ENCODE peak calls at places on chromosome 19, in seven cellular contexts. One of them, this sample, is unnamed.

GRCh38 chr19:55005684-55006488 is 32.2 kb downstream of the GP6 start:
- DNase-seq in uterus: no peak
- DNase-seq in mucosa of descending colon: peak; percentile 22
- DNase-seq in SK-N-SH: peak; percentile 46
- DNase-seq in H9: peak; percentile 83
- DNase-seq in AG04450: no peak
- DNase-seq in right lobe of liver: no peak
- DNase-seq in this sample: no peak

GRCh38 chr19:28245937-28246336 is 967.0 kb downstream of the UQCRFS1 start:
- DNase-seq in uterus: no peak
- DNase-seq in mucosa of descending colon: no peak
- DNase-seq in SK-N-SH: no peak
- DNase-seq in H9: no peak
- DNase-seq in AG04450: no peak
- DNase-seq in right lobe of liver: no peak
- DNase-seq in this sample: no peak

GRCh38 chr19:8111376-8111775 is 38.0 kb downstream of the FBN3 start:
- DNase-seq in uterus: no peak
- DNase-seq in mucosa of descending colon: no peak
- DNase-seq in SK-N-SH: no peak
- DNase-seq in H9: no peak
- DNase-seq in AG04450: no peak
- DNase-seq in right lobe of liver: no peak
- DNase-seq in this sample: no peak

GRCh38 chr19:39413269-39413902 is 917 bp downstream of the PLEKHG2 start:
- DNase-seq in uterus: peak; percentile 82
- DNase-seq in mucosa of descending colon: peak; percentile 47
- DNase-seq in SK-N-SH: peak; percentile 88
- DNase-seq in H9: no peak
- DNase-seq in AG04450: no peak
- DNase-seq in right lobe of liver: peak; percentile 61
- DNase-seq in this sample: no peak

GRCh38 chr19:40241809-40242384 is 15.4 kb upstream of the CCNP start:
- DNase-seq in uterus: peak; percentile 70
- DNase-seq in mucosa of descending colon: no peak
- DNase-seq in SK-N-SH: no peak
- DNase-seq in H9: no peak
- DNase-seq in AG04450: no peak
- DNase-seq in right lobe of liver: no peak
- DNase-seq in this sample: no peak

GRCh38 chr19:33199441-33200265 is 5.5 kb downstream of the LRP3 start:
- DNase-seq in uterus: no peak
- DNase-seq in mucosa of descending colon: no peak
- DNase-seq in SK-N-SH: peak; percentile 9
- DNase-seq in H9: no peak
- DNase-seq in AG04450: no peak
- DNase-seq in right lobe of liver: peak; percentile 43
- DNase-seq in this sample: no peak

GRCh38 chr19:46040952-46041500 is at the start of gene IGFL4:
- DNase-seq in uterus: no peak
- DNase-seq in mucosa of descending colon: no peak
- DNase-seq in SK-N-SH: no peak
- DNase-seq in H9: no peak
- DNase-seq in AG04450: no peak
- DNase-seq in right lobe of liver: no peak
- DNase-seq in this sample: no peak

GRCh38 chr19:55116232-55117062 is 990 bp downstream of the PPP1R12C start:
- DNase-seq in uterus: peak; percentile 72
- DNase-seq in mucosa of descending colon: peak; percentile 62
- DNase-seq in SK-N-SH: peak; percentile 86
- DNase-seq in H9: no peak
- DNase-seq in AG04450: no peak
- DNase-seq in right lobe of liver: peak; percentile 65
- DNase-seq in this sample: no peak

GRCh38 chr19:44808463-44809371 is at the start of gene BCAM:
- DNase-seq in uterus: peak; percentile 83
- DNase-seq in mucosa of descending colon: peak; percentile 54
- DNase-seq in SK-N-SH: peak; percentile 97
- DNase-seq in H9: peak; percentile 81
- DNase-seq in AG04450: no peak
- DNase-seq in right lobe of liver: peak; percentile 86
- DNase-seq in this sample: peak; percentile 35

GRCh38 chr19:33194884-33195710 is 967 bp downstream of the LRP3 start:
- DNase-seq in uterus: peak; percentile 45
- DNase-seq in mucosa of descending colon: peak; percentile 21
- DNase-seq in SK-N-SH: peak; percentile 78
- DNase-seq in H9: no peak
- DNase-seq in AG04450: no peak
- DNase-seq in right lobe of liver: peak; percentile 82
- DNase-seq in this sample: no peak

GRCh38 chr19:40143612-40144011 is 47.6 kb upstream of the MAP3K10 start:
- DNase-seq in uterus: no peak
- DNase-seq in mucosa of descending colon: peak; percentile 24
- DNase-seq in SK-N-SH: no peak
- DNase-seq in H9: no peak
- DNase-seq in AG04450: no peak
- DNase-seq in right lobe of liver: no peak
- DNase-seq in this sample: no peak

GRCh38 chr19:23286477-23286876 is 36.3 kb upstream of the ZNF724 start:
- DNase-seq in uterus: no peak
- DNase-seq in mucosa of descending colon: no peak
- DNase-seq in SK-N-SH: peak; percentile 26
- DNase-seq in H9: peak; percentile 31
- DNase-seq in AG04450: no peak
- DNase-seq in right lobe of liver: no peak
- DNase-seq in this sample: no peak
- TF ChIP-seq CTCF in uterus: no peak
- TF ChIP-seq CTCF in mucosa of descending colon: no peak
- TF ChIP-seq CTCF in SK-N-SH: peak; percentile 40
- TF ChIP-seq CTCF in H9: peak; percentile 57
- TF ChIP-seq CTCF in AG04450: peak; percentile 37
- TF ChIP-seq CTCF in right lobe of liver: no peak
- TF ChIP-seq CTCF in this sample: no peak

GRCh38 chr19:18772620-18773587 is 18.2 kb downstream of the COMP start:
- DNase-seq in uterus: no peak
- DNase-seq in mucosa of descending colon: no peak
- DNase-seq in SK-N-SH: no peak
- DNase-seq in H9: no peak
- DNase-seq in AG04450: no peak
- DNase-seq in right lobe of liver: no peak
- DNase-seq in this sample: no peak
- TF ChIP-seq CTCF in uterus: no peak
- TF ChIP-seq CTCF in mucosa of descending colon: no peak
- TF ChIP-seq CTCF in SK-N-SH: no peak
- TF ChIP-seq CTCF in H9: no peak
- TF ChIP-seq CTCF in AG04450: no peak
- TF ChIP-seq CTCF in right lobe of liver: no peak
- TF ChIP-seq CTCF in this sample: no peak

DNA sequence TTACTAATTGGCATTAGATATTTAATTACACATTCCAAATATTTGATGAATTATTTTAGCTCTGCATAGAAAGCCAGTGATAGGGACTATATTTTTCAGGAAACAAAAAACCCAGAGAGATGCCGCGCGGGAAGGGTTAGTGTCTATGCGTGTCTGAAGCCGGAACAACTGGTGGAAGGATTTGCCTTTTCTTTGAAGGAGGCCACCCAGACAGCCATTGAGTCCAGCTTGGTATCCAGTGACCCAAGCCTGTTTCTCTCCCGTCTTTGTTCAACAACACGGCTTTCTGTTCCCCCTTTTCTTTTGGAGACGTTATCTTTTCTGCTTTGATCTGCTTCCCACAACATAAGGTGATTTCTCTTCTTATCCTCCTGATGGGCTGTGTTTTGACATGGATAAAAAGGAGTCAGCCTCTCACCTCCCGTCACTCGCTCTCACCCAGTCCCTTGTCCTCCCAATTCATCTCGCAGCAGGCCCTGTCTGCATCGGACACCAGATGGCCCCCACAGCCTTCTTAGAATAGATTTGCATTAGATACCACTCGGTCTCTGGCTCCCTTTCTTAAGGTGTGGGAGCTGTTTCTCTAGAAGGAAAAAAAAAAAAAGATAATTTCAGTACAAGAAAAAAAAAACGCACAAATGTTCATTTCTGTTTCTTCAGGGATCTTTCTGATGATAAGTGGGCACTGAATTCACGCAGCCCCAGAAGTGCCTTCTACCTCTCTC is 361.8 kb downstream of the ZNF536 start:
- DNase-seq in uterus: peak; percentile 27
- DNase-seq in mucosa of descending colon: no peak
- DNase-seq in SK-N-SH: peak; percentile 67
- DNase-seq in H9: no peak
- DNase-seq in AG04450: no peak
- DNase-seq in right lobe of liver: no peak
- DNase-seq in this sample: no peak
- TF ChIP-seq CTCF in uterus: peak; percentile 37
- TF ChIP-seq CTCF in mucosa of descending colon: no peak
- TF ChIP-seq CTCF in SK-N-SH: no peak
- TF ChIP-seq CTCF in H9: peak; percentile 23
- TF ChIP-seq CTCF in AG04450: no peak
- TF ChIP-seq CTCF in right lobe of liver: no peak
- TF ChIP-seq CTCF in this sample: peak; percentile 2

GRCh38 chr19:34838753-34839431 is 65.9 kb upstream of the ZNF599 start:
- DNase-seq in uterus: no peak
- DNase-seq in mucosa of descending colon: peak; percentile 48
- DNase-seq in SK-N-SH: no peak
- DNase-seq in H9: peak; percentile 83
- DNase-seq in AG04450: no peak
- DNase-seq in right lobe of liver: peak; percentile 63
- DNase-seq in this sample: no peak

GRCh38 chr19:34837262-34837661 is 64.2 kb upstream of the ZNF599 start:
- DNase-seq in uterus: no peak
- DNase-seq in mucosa of descending colon: peak; percentile 71
- DNase-seq in SK-N-SH: peak; percentile 89
- DNase-seq in H9: no peak
- DNase-seq in AG04450: no peak
- DNase-seq in right lobe of liver: no peak
- DNase-seq in this sample: no peak

GRCh38 chr19:34841780-34842179 is 68.8 kb upstream of the ZNF599 start:
- DNase-seq in uterus: no peak
- DNase-seq in mucosa of descending colon: no peak
- DNase-seq in SK-N-SH: no peak
- DNase-seq in H9: peak; percentile 49
- DNase-seq in AG04450: no peak
- DNase-seq in right lobe of liver: no peak
- DNase-seq in this sample: no peak

GRCh38 chr19:34835952-34836351 is 62.9 kb upstream of the ZNF599 start:
- DNase-seq in uterus: no peak
- DNase-seq in mucosa of descending colon: no peak
- DNase-seq in SK-N-SH: no peak
- DNase-seq in H9: no peak
- DNase-seq in AG04450: no peak
- DNase-seq in right lobe of liver: no peak
- DNase-seq in this sample: no peak

GRCh38 chr19:34838248-34838647 is 65.2 kb upstream of the ZNF599 start:
- DNase-seq in uterus: no peak
- DNase-seq in mucosa of descending colon: no peak
- DNase-seq in SK-N-SH: peak; percentile 69
- DNase-seq in H9: no peak
- DNase-seq in AG04450: no peak
- DNase-seq in right lobe of liver: no peak
- DNase-seq in this sample: no peak
- TF ChIP-seq CTCF in uterus: no peak
- TF ChIP-seq CTCF in mucosa of descending colon: no peak
- TF ChIP-seq CTCF in SK-N-SH: no peak
- TF ChIP-seq CTCF in H9: no peak
- TF ChIP-seq CTCF in AG04450: no peak
- TF ChIP-seq CTCF in right lobe of liver: no peak
- TF ChIP-seq CTCF in this sample: no peak

GRCh38 chr19:41535029-41535622 is 40.8 kb upstream of the CEACAM21 start:
- DNase-seq in uterus: no peak
- DNase-seq in mucosa of descending colon: no peak
- DNase-seq in SK-N-SH: no peak
- DNase-seq in H9: no peak
- DNase-seq in AG04450: no peak
- DNase-seq in right lobe of liver: no peak
- DNase-seq in this sample: no peak

GRCh38 chr19:41541990-41542584 is 33.9 kb upstream of the CEACAM21 start:
- DNase-seq in uterus: no peak
- DNase-seq in mucosa of descending colon: peak; percentile 83
- DNase-seq in SK-N-SH: peak; percentile 34
- DNase-seq in H9: peak; percentile 55
- DNase-seq in AG04450: no peak
- DNase-seq in right lobe of liver: no peak
- DNase-seq in this sample: no peak

GRCh38 chr19:41533691-41534090 is 42.3 kb upstream of the CEACAM21 start:
- DNase-seq in uterus: no peak
- DNase-seq in mucosa of descending colon: no peak
- DNase-seq in SK-N-SH: no peak
- DNase-seq in H9: no peak
- DNase-seq in AG04450: no peak
- DNase-seq in right lobe of liver: no peak
- DNase-seq in this sample: no peak

GRCh38 chr19:41540041-41540695 is 35.8 kb upstream of the CEACAM21 start:
- DNase-seq in uterus: no peak
- DNase-seq in mucosa of descending colon: no peak
- DNase-seq in SK-N-SH: no peak
- DNase-seq in H9: no peak
- DNase-seq in AG04450: no peak
- DNase-seq in right lobe of liver: no peak
- DNase-seq in this sample: no peak

DNA sequence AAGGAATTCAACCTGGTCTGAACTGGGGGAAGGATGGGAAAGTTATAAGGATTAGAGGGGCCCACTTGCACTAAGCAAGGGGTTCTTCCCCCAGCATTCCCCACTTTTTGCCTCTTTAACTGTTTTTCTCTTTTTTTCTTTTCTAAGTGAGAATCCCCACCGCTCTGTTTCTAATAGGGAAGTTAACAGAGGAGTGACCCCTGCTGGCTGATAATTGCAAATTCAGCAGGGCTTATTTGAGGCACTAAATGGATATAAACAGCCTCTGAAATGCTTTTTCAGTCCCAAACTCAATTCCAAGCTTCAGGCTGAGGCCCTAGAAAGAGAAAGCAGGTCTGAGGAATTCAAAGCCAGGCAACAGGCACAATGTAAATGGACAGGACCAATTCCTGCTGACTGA is 38.2 kb upstream of the CEACAM21 start:
- DNase-seq in uterus: no peak
- DNase-seq in mucosa of descending colon: peak; percentile 38
- DNase-seq in SK-N-SH: no peak
- DNase-seq in H9: no peak
- DNase-seq in AG04450: no peak
- DNase-seq in right lobe of liver: no peak
- DNase-seq in this sample: no peak
- TF ChIP-seq CTCF in uterus: peak; percentile 11
- TF ChIP-seq CTCF in mucosa of descending colon: no peak
- TF ChIP-seq CTCF in SK-N-SH: peak; percentile 59
- TF ChIP-seq CTCF in H9: peak; percentile 46
- TF ChIP-seq CTCF in AG04450: peak; percentile 62
- TF ChIP-seq CTCF in right lobe of liver: peak; percentile 43
- TF ChIP-seq CTCF in this sample: peak; percentile 46

GRCh38 chr19:4473011-4473410 is 914 bp downstream of the HDGFL2 start:
- DNase-seq in uterus: no peak
- DNase-seq in mucosa of descending colon: no peak
- DNase-seq in SK-N-SH: peak; percentile 16
- DNase-seq in H9: no peak
- DNase-seq in AG04450: no peak
- DNase-seq in right lobe of liver: no peak
- DNase-seq in this sample: no peak
- TF ChIP-seq CTCF in uterus: no peak
- TF ChIP-seq CTCF in mucosa of descending colon: no peak
- TF ChIP-seq CTCF in SK-N-SH: no peak
- TF ChIP-seq CTCF in H9: no peak
- TF ChIP-seq CTCF in AG04450: no peak
- TF ChIP-seq CTCF in right lobe of liver: no peak
- TF ChIP-seq CTCF in this sample: no peak